ENCODE peak calls at places on chromosomes 3 and 15, in four cellular contexts. D is tibial artery, P is heart right ventricle, L is right lobe of liver. U is an unnamed sample. For H3K4me1, the result is how much of the 10 kb centered on the place peaks cover.

GRCh38 chr3:139098391-139098790 is 53.7 kb upstream of the PRR23C start:
- DNase-seq in L (no peak), D (no peak), P (no peak), U (no peak)

GRCh38 chr3:134636406-134636805 is 14.4 kb downstream of the KY start:
- DNase-seq in L (no peak), D (no peak), P (no peak), U (no peak)

GRCh38 chr3:167228135-167228534 is 152.0 kb downstream of the ZBBX start:
- DNase-seq in P (no peak), L (no peak), D (no peak), U (no peak)

GRCh38 chr3:108830991-108831390 is 8.4 kb downstream of the TRAT1 start:
- DNase-seq in D (no peak), P (no peak), L (no peak), U (no peak)

GRCh38 chr3:16303037-16303436 is 38.0 kb downstream of the OXNAD1 start:
- DNase-seq in L (no peak), P (no peak), D (no peak), U (no peak)

GRCh38 chr3:4757949-4758855 is 221.0 kb upstream of the BHLHE40 start:
- DNase-seq in P (no peak), D (no peak), L (no peak), U (no peak)

GRCh38 chr3:72224804-72225509 is 440.0 kb upstream of the PROK2 start:
- DNase-seq in P (no peak), L (no peak), D (no peak), U (no peak)

GRCh38 chr3:65988440-65988839 is 50.3 kb downstream of the MAGI1 start:
- DNase-seq in L (no peak), D (no peak), P (no peak), U (no peak)

GRCh38 chr3:38497026-38497425 is 886 bp downstream of the EXOG start:
- DNase-seq in P (no peak), L (no peak), D (no peak), U (no peak)

GRCh38 chr3:99319961-99320360 is 318.4 kb upstream of the COL8A1 start:
- DNase-seq in P (no peak), L (no peak), D (no peak), U (no peak)

GRCh38 chr3:131193671-131194291 is 167.1 kb downstream of the NEK11 start:
- DNase-seq in D (no peak), L (no peak), P (no peak), U (no peak)

GRCh38 chr3:53224026-53224425 is 31.8 kb downstream of the TKT start:
- DNase-seq in D (no peak), L (no peak), P (no peak), U (no peak)

GRCh38 chr15:31455499-31455898 is 128.9 kb downstream of the KLF13 start:
- DNase-seq in D (no peak), P (no peak), L (no peak), U (no peak)

GRCh38 chr15:99441871-99442267 is 123.9 kb upstream of the MEF2A start:
- DNase-seq in L (no peak), D (no peak), P (peak), U (no peak)

GRCh38 chr3:110414851-110415250 is 656.8 kb upstream of the NECTIN3 start:
- DNase-seq in L (no peak), P (no peak), D (no peak), U (no peak)

GRCh38 chr15:37095197-37095992 is 5.0 kb downstream of the MEIS2 start:
- DNase-seq in D (no peak), L (no peak), P (no peak), U (no peak)

GRCh38 chr3:48428863-48429415 is 947 bp downstream of the PLXNB1 start:
- DNase-seq in D (peak), L (peak), P (peak), U (no peak)

GRCh38 chr3:101204246-101204645 is 116.1 kb downstream of the IMPG2 start:
- DNase-seq in D (no peak), L (no peak), P (no peak), U (no peak)

GRCh38 chr3:16311960-16312451 is 47.0 kb downstream of the OXNAD1 start:
- DNase-seq in D (peak), L (no peak), P (peak), U (peak)

GRCh38 chr15:34900748-34901147 is 68.8 kb downstream of the AQR start:
- DNase-seq in P (peak), L (no peak), D (no peak), U (no peak)

GRCh38 chr15:40245666-40246065 is 6.8 kb downstream of the PAK6 start:
- DNase-seq in D (peak), P (no peak), L (peak), U (no peak)

GRCh38 chr15:70491183-70491621 is 272.2 kb downstream of the UACA start:
- DNase-seq in D (no peak), L (no peak), P (no peak), U (no peak)

GRCh38 chr15:75928680-75929608 is 25.3 kb downstream of the FBXO22 start:
- DNase-seq in P (no peak), L (no peak), D (no peak), U (no peak)

GRCh38 chr3:108234387-108234957 is 12.2 kb upstream of the IFT57 start:
- DNase-seq in P (no peak), D (no peak), L (no peak), U (no peak)

GRCh38 chr15:60612400-60613048 is 133.6 kb upstream of the ICE2 start:
- DNase-seq in P (no peak), D (no peak), L (no peak), U (no peak)

GRCh38 chr15:90004252-90004651 is 3.1 kb downstream of the ZNF710 start:
- DNase-seq in P (no peak), D (peak), L (peak), U (no peak)

GRCh38 chr15:70245932-70246622 is 148.4 kb upstream of the TLE3 start:
- DNase-seq in L (peak), D (peak), P (no peak), U (no peak)

GRCh38 chr3:196268270-196269163 is 19.0 kb downstream of the PCYT1A start:
- DNase-seq in D (no peak), L (no peak), P (no peak), U (no peak)

DNA sequence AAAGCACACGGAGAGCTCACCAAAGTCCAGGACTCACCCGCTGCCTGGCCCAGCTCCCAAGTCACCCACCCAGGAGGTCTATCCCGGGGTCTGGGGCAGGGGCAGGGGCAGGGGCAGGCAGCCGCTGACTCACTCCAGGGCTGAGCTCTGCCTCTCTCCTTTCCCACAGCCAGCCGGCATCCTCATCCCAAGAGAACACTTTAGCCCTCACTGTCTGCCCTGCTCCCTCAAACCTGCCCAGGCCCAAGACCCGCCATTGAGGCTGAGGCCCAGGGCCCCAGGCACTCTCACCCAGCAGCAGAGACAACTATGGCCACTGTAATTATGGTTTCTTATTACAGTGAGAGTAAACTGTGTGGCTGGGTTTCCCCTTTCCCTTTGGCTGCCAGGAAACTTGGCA is 53.1 kb downstream of the IQSEC1 start:
- DNase-seq in D (no peak), L (no peak), P (no peak), U (no peak)
- H3K4me1 ChIP-seq in D (half or more), L (under half), P (half or more), U (half or more)

GRCh38 chr15:59298876-59299275 is 73.8 kb downstream of the MYO1E start:
- DNase-seq in P (no peak), L (no peak), D (no peak), U (no peak)
- H3K4me1 ChIP-seq in P (half or more), L (under half), D (under half), U (half or more)

GRCh38 chr3:12967751-12968209 is 105.4 kb downstream of the IQSEC1 start:
- DNase-seq in P (peak), D (peak), L (peak), U (peak)
- H3K4me1 ChIP-seq in P (half or more), D (half or more), L (under half), U (under half)

DNA sequence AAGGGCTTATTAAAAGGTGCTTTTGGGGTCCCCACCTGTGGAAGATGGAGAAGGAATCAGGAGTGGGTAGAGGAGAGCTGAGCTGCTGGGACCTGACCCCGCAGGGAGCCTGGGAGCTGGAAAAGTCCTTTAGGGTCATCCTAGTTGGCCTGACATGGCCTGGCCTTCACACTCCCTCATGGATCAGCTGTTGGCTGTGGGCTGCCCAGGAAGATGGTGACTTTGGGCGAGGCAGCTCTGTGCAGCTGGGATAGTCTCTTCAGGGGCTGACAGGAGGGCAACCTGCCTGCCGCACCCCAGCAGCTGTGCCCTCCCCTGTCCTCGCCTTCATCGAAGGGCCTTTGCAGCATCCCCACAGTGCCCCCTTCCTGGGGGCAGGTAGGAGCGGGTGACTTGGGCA is 6.6 kb downstream of the LIMD1 start:
- DNase-seq in D (no peak), P (no peak), L (no peak), U (no peak)
- H3K4me1 ChIP-seq in D (half or more), P (half or more), L (under half), U (under half)

DNA sequence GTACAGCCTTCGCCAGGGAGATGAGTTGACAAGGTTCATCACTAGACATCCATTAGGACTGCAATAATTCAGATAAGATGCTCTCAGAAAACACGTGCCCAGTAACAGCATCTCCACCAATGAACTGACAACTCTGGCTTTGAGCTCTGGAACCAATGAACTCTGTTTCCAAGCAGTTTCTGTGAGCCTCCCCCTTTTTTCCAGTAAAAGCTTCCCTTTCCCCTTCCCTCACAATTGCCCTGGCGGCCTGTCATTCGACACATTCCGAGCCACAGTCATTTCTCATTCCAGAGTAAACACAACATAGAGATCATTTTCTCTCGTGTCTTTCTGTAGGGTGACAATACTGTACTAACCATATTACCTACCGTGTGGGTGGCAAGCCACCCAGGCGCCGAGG is 3.6 kb downstream of the PLA2G4D start:
- DNase-seq in D (no peak), P (no peak), L (no peak), U (no peak)
- H3K4me1 ChIP-seq in D (under half), P (under half), L (under half), U (under half)

GRCh38 chr3:52047295-52047960 is 8.9 kb downstream of the DUSP7 start:
- DNase-seq in L (no peak), D (no peak), P (no peak), U (peak)

GRCh38 chr3:52044869-52045616 is 11.3 kb downstream of the DUSP7 start:
- DNase-seq in D (no peak), L (no peak), P (no peak), U (no peak)

GRCh38 chr3:52046186-52046913 is 10.0 kb downstream of the DUSP7 start:
- DNase-seq in L (no peak), P (peak), D (peak), U (peak)

GRCh38 chr3:52049503-52049902 is 6.9 kb downstream of the DUSP7 start:
- DNase-seq in L (no peak), P (no peak), D (no peak), U (no peak)

DNA sequence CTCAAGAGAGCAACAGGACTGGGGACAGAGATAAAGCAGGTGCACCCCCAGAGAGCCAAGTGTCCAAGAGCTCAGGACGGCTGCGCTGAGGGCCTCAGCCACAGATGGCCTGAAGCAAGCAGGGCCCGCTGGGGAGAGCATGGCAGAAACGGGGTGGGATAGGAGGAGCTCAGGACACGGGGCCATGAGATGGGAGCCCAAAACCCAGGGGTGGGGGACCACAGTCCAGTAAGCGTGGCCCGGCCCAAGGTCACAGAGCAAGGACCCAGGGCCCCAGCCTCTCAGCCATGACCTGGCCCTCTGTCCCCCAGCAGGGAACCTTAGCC is 9.5 kb downstream of the DUSP7 start:
- DNase-seq in P (no peak), D (no peak), L (no peak), U (no peak)
- H3K4me1 ChIP-seq in P (half or more), D (half or more), L (under half), U (under half)

GRCh38 chr3:123783811-123784210 is 100.3 kb downstream of the MYLK start:
- DNase-seq in D (no peak), P (no peak), L (no peak), U (no peak)
- H3K4me1 ChIP-seq in D (under half), P (under half), L (under half), U (under half)

GRCh38 chr3:187971629-187972028 is 182.3 kb upstream of the LPP start:
- DNase-seq in L (peak), P (no peak), D (no peak), U (no peak)
- H3K4me1 ChIP-seq in L (under half), P (under half), D (under half), U (under half)

GRCh38 chr3:152222327-152222726 is 46.4 kb upstream of the MBNL1 start:
- DNase-seq in D (no peak), L (no peak), P (no peak), U (no peak)
- H3K4me1 ChIP-seq in D (under half), L (under half), P (under half), U (half or more)